ENCODE peak calls at places on chromosomes 7 and 10, in eight cellular contexts. E, H, R, X, B, V, K and Y are unnamed samples.

GRCh38 chr7:73329861-73330581 is 2.1 kb downstream of the FKBP6 start:
- DNase-seq in E (no peak), R (no peak), K (peak; percentile 31), H (no peak), B (peak; percentile 42), V (no peak), X (no peak), Y (no peak)

GRCh38 chr10:61130366-61130765 is 186.4 kb upstream of the RHOBTB1 start:
- DNase-seq in V (no peak), B (no peak), X (no peak), R (no peak), K (peak; percentile 13), H (no peak), E (no peak), Y (no peak)

GRCh38 chr10:22736134-22736533 is 21.8 kb upstream of the PIP4K2A start:
- DNase-seq in B (no peak), V (no peak), X (no peak), E (no peak), R (no peak), K (no peak), H (no peak), Y (no peak)

GRCh38 chr7:117834983-117835664 is 38.1 kb downstream of the CTTNBP2 start:
- DNase-seq in K (no peak), V (no peak), R (no peak), X (no peak), B (no peak), H (no peak), E (no peak), Y (no peak)

GRCh38 chr10:122878799-122879338 is 512 bp downstream of the FAM24B start:
- DNase-seq in K (no peak), H (no peak), V (no peak), E (peak; percentile 5), B (no peak), X (no peak), R (no peak), Y (no peak)

GRCh38 chr7:16271990-16272665 is 149.2 kb downstream of the CRPPA start:
- DNase-seq in X (no peak), V (no peak), E (no peak), K (no peak), B (no peak), H (no peak), R (no peak), Y (no peak)

GRCh38 chr10:74244807-74245206 is 93.8 kb downstream of the ADK start:
- DNase-seq in E (no peak), H (no peak), V (no peak), R (no peak), K (no peak), X (no peak), B (no peak), Y (no peak)

GRCh38 chr7:131605280-131605878 is 49.0 kb upstream of the PODXL start:
- DNase-seq in V (no peak), R (peak; percentile 83), X (no peak), E (no peak), K (no peak), B (no peak), H (no peak), Y (no peak)

GRCh38 chr7:78220754-78221153 is 422.2 kb downstream of the PHTF2 start:
- DNase-seq in X (no peak), B (no peak), H (no peak), E (no peak), R (no peak), K (no peak), V (no peak), Y (no peak)

GRCh38 chr7:105996860-105997737 is 34.0 kb downstream of the CDHR3 start:
- DNase-seq in V (no peak), H (no peak), E (no peak), B (no peak), K (no peak), R (no peak), X (no peak), Y (no peak)

GRCh38 chr7:128408709-128409434 is 910 bp downstream of the IMPDH1 start:
- DNase-seq in K (peak; percentile 25), V (no peak), H (no peak), E (peak; percentile 34), R (no peak), X (no peak), B (peak; percentile 39), Y (no peak)

GRCh38 chr7:155263522-155264197 is 34.0 kb upstream of the INSIG1 start:
- DNase-seq in H (no peak), K (no peak), E (no peak), R (no peak), V (no peak), B (no peak), X (no peak), Y (no peak)

GRCh38 chr7:27185708-27186449 is 847 bp upstream of the HOXA11 start:
- DNase-seq in H (no peak), R (no peak), E (no peak), K (no peak), X (peak; percentile 66), B (no peak), V (no peak), Y (no peak)

GRCh38 chr7:1536768-1537630 is 6.5 kb downstream of the MAFK start:
- DNase-seq in X (no peak), H (no peak), E (no peak), B (peak; percentile 98), V (no peak), K (peak; percentile 99), R (no peak), Y (no peak)

GRCh38 chr7:22572937-22573336 is 72.9 kb upstream of the STEAP1B start:
- DNase-seq in E (no peak), H (no peak), K (no peak), R (no peak), B (no peak), V (no peak), X (no peak), Y (no peak)

GRCh38 chr7:102286237-102287081 is at the start of gene SH2B2:
- DNase-seq in V (peak; percentile 42), B (peak; percentile 92), R (no peak), K (peak; percentile 60), E (peak; percentile 86), X (peak; percentile 84), H (no peak), Y (peak; percentile 48)